ENCODE peak calls at places on chromosome 19, in four cellular contexts. Q is A549; G is naive thymus-derived CD8-positive, alpha-beta T cell; F is Calu3. M is an unnamed sample.

GRCh38 chr19:14830702-14831101 is 4.3 kb downstream of the OR7A5 start:
- DNase-seq in Q (no peak), G (no peak), F (no peak), M (no peak)

GRCh38 chr19:610801-611505 is 21.3 kb downstream of the HCN2 start:
- DNase-seq in Q (no peak), F (no peak), G (peak), M (peak)

GRCh38 chr19:12790628-12791344 is 500 bp upstream of the JUNB start:
- DNase-seq in Q (no peak), G (no peak), F (no peak), M (no peak)

GRCh38 chr19:37466277-37466797 is 907 bp downstream of the ZNF569 start:
- DNase-seq in Q (no peak), G (no peak), F (no peak), M (no peak)

GRCh38 chr19:47518854-47519253 is 4.0 kb upstream of the NAPA start:
- DNase-seq in F (no peak), G (no peak), Q (no peak), M (no peak)

GRCh38 chr19:4867534-4868285 is at the start of gene PLIN3:
- DNase-seq in G (peak), F (peak), Q (peak), M (peak)

GRCh38 chr19:2926341-2927031 is 18.3 kb downstream of the ZNF77 start:
- DNase-seq in G (no peak), F (no peak), Q (no peak), M (no peak)

GRCh38 chr19:56159009-56159501 is 16.8 kb upstream of the GALP start:
- DNase-seq in F (no peak), G (no peak), Q (no peak), M (no peak)

GRCh38 chr19:9565900-9566705 is 18.2 kb downstream of the ZNF121 start:
- DNase-seq in F (no peak), Q (no peak), G (no peak), M (no peak)

GRCh38 chr19:14544977-14545715 is 15.8 kb downstream of the TECR start:
- DNase-seq in G (no peak), Q (no peak), F (no peak), M (no peak)

GRCh38 chr19:29531458-29532025 is 5.7 kb downstream of the VSTM2B start:
- DNase-seq in F (no peak), G (no peak), Q (no peak), M (no peak)

GRCh38 chr19:30172643-30173242 is 199.4 kb upstream of the ZNF536 start:
- DNase-seq in G (no peak), F (no peak), Q (no peak), M (no peak)

GRCh38 chr19:38090561-38090960 is 133.5 kb downstream of the DPF1 start:
- DNase-seq in F (no peak), G (no peak), Q (no peak), M (no peak)

GRCh38 chr19:7505288-7505681 is 10.6 kb upstream of the ZNF358 start:
- DNase-seq in F (no peak), G (no peak), Q (no peak), M (no peak)

GRCh38 chr19:35017507-35017906 is 12.8 kb upstream of the SCN1B start:
- DNase-seq in G (no peak), F (no peak), Q (no peak), M (no peak)

GRCh38 chr19:38361633-38362075 is 12.7 kb upstream of the PSMD8 start:
- DNase-seq in G (peak), Q (peak), F (peak), M (peak)

GRCh38 chr19:48654299-48655059 is 8.5 kb upstream of the CA11 start:
- DNase-seq in F (no peak), G (no peak), Q (no peak), M (no peak)

GRCh38 chr19:49877879-49878743 is 609 bp downstream of the TBC1D17 start:
- DNase-seq in F (peak), Q (peak), G (peak), M (peak)

GRCh38 chr19:4097501-4097900 is 26.4 kb downstream of the MAP2K2 start:
- DNase-seq in F (no peak), Q (no peak), G (no peak), M (no peak)

GRCh38 chr19:38378866-38379265 is 4.5 kb downstream of the PSMD8 start:
- DNase-seq in G (no peak), Q (no peak), F (no peak), M (no peak)

GRCh38 chr19:18278521-18279265 is 2.7 kb downstream of the JUND start:
- DNase-seq in G (no peak), F (peak), Q (no peak), M (peak)

GRCh38 chr19:32873560-32873959 is 4.0 kb upstream of the SLC7A9 start:
- DNase-seq in F (no peak), G (no peak), Q (no peak), M (no peak)

M was measured in effector CD4-positive, alpha-beta T cell.